ENCODE peak calls at places on chromosome 2, in five cellular contexts. P is IMR-90, Q is GM23338, W is neuronal stem cell, R is tibial nerve. A is an unnamed sample. For H3K4me1 and H3K36me3, the result is how much of the 10 kb centered on the place peaks cover.

GRCh38 chr2:201522965-201523364 is 71.4 kb downstream of the STRADB start:
- DNase-seq in Q (no peak), R (no peak), P (no peak), W (no peak), A (no peak)

GRCh38 chr2:20141056-20141762 is 83.7 kb downstream of the SDC1 start:
- DNase-seq in Q (no peak), W (no peak), R (peak), P (peak), A (no peak)

GRCh38 chr2:64640153-64641044 is 13.3 kb downstream of the SERTAD2 start:
- DNase-seq in Q (no peak), P (peak), R (no peak), W (no peak), A (no peak)

GRCh38 chr2:174339571-174339966 is 4.8 kb downstream of the SP9 start:
- DNase-seq in R (no peak), P (no peak), Q (no peak), W (no peak), A (no peak)

GRCh38 chr2:213306320-213306942 is 22.2 kb downstream of the SPAG16 start:
- DNase-seq in W (no peak), R (no peak), P (peak), Q (no peak), A (peak)

GRCh38 chr2:227221120-227221519 is 56.7 kb downstream of the COL4A3 start:
- DNase-seq in R (no peak), W (no peak), P (no peak), Q (peak), A (no peak)

GRCh38 chr2:128520787-128521186 is 202.1 kb upstream of the HS6ST1 start:
- DNase-seq in W (no peak), P (no peak), R (no peak), Q (no peak), A (no peak)

GRCh38 chr2:67510745-67511144 is 113.6 kb downstream of the ETAA1 start:
- DNase-seq in P (peak), Q (no peak), R (no peak), W (no peak), A (peak)

GRCh38 chr2:195533771-195534642 is 123.0 kb upstream of the SLC39A10 start:
- DNase-seq in R (peak), P (peak), W (no peak), Q (peak), A (peak)

GRCh38 chr2:28096421-28096820 is 205.9 kb downstream of the BABAM2 start:
- DNase-seq in W (no peak), Q (no peak), P (peak), R (no peak), A (no peak)

GRCh38 chr2:38581193-38582147 is 21.3 kb downstream of the HNRNPLL start:
- DNase-seq in R (no peak), Q (peak), P (peak), W (peak), A (peak)

GRCh38 chr2:240397542-240397916 is 37.9 kb upstream of the GPC1 start:
- DNase-seq in P (no peak), Q (no peak), W (no peak), R (peak), A (no peak)

GRCh38 chr2:10084956-10085851 is 5.0 kb upstream of the CYS1 start:
- DNase-seq in Q (no peak), W (no peak), P (no peak), R (no peak), A (no peak)

GRCh38 chr2:109674894-109675534 is 60.9 kb downstream of the SOWAHC start:
- DNase-seq in P (no peak), W (no peak), R (no peak), Q (no peak), A (no peak)

GRCh38 chr2:143452817-143453462 is 323.7 kb downstream of the ARHGAP15 start:
- DNase-seq in P (no peak), Q (no peak), R (no peak), W (no peak), A (no peak)

GRCh38 chr2:36409971-36410370 is 54.4 kb downstream of the CRIM1 start:
- DNase-seq in W (no peak), P (no peak), R (no peak), Q (no peak), A (no peak)

GRCh38 chr2:209162129-209162528 is 261.7 kb upstream of the MAP2 start:
- DNase-seq in P (no peak), W (no peak), Q (no peak), R (no peak), A (no peak)

GRCh38 chr2:165202230-165202629 is 1.6 kb downstream of the SCN3A start:
- DNase-seq in P (no peak), Q (no peak), R (no peak), W (no peak), A (no peak)

GRCh38 chr2:157592983-157593382 is 35.7 kb downstream of the ACVR1C start:
- DNase-seq in R (no peak), Q (no peak), P (peak), W (no peak), A (peak)

GRCh38 chr2:73000808-73001570 is 70.5 kb downstream of the SFXN5 start:
- DNase-seq in W (no peak), Q (no peak), P (no peak), R (no peak), A (no peak)

GRCh38 chr2:223056656-223057418 is 4.8 kb downstream of the KCNE4 start:
- DNase-seq in W (no peak), R (no peak), Q (no peak), P (peak), A (no peak)

GRCh38 chr2:207188601-207189000 is 22.9 kb upstream of the KLF7 start:
- DNase-seq in P (peak), Q (no peak), R (no peak), W (no peak), A (no peak)

DNA sequence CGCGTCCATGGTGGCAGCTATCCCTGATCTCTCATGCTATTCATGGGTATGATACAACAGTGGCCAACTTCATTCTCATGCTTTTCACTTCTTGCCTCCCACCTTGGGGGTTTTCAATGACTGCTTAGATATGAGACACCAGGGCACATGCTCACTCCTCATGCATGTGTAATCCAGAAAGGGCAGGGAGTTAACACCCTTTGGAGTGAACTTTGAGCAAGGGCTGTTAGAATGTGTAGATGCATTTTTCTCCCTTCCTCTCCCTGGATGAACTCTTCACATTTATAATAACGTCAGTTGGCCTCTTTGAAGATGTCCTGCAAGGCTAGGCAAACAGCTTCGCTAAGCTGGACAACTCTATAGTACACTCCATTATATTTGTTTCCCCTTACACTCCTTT is 56.7 kb downstream of the DPP10 start:
- DNase-seq in W (no peak), P (no peak), R (no peak), Q (no peak), A (no peak)
- H3K27ac ChIP-seq in W (no peak), P (no peak), R (no peak), Q (no peak), A (no peak)

DNA sequence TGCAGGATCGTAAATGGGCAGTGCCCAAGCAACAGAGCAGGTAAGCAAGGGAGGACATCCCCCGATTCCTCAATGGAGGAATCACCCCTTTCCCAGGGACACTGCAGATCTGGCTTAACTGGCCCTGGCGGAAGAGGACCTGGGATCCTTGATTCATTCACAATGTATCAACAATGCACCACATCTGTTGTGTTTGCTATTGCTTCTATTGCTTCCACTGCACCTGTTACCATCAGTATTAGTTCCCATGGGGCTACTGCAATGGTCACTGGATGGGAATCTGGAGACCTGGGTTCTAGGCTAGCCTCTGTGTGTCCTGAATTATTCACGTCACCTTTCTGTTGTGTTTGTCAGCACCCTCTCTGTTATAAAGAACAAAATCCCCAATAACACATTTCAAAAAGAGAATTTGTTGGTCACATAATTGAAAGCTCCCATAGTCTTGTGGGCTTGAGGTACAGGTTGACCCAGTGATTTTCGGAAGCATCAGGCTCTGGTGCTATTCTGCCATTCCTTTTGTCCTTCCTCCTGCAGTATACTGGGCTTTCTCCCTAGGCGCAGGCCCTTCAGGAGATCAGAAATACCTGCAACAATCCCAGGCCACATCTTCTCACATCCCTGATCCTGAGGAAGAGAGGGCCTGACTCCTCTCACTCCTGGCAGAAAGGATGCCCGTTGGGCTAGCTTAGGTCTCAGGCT is 193.5 kb upstream of the GLI2 start:
- DNase-seq in R (no peak), W (no peak), Q (no peak), P (no peak), A (no peak)
- H3K4me1 ChIP-seq in R (under half), W (under half), Q (under half), P (under half), A (under half)

GRCh38 chr2:69356471-69356870 is 30.6 kb downstream of the GFPT1 start:
- DNase-seq in R (no peak), W (no peak), P (no peak), Q (no peak), A (no peak)
- H3K36me3 ChIP-seq in R (under half), W (under half), P (under half), Q (under half), A (half or more)

DNA sequence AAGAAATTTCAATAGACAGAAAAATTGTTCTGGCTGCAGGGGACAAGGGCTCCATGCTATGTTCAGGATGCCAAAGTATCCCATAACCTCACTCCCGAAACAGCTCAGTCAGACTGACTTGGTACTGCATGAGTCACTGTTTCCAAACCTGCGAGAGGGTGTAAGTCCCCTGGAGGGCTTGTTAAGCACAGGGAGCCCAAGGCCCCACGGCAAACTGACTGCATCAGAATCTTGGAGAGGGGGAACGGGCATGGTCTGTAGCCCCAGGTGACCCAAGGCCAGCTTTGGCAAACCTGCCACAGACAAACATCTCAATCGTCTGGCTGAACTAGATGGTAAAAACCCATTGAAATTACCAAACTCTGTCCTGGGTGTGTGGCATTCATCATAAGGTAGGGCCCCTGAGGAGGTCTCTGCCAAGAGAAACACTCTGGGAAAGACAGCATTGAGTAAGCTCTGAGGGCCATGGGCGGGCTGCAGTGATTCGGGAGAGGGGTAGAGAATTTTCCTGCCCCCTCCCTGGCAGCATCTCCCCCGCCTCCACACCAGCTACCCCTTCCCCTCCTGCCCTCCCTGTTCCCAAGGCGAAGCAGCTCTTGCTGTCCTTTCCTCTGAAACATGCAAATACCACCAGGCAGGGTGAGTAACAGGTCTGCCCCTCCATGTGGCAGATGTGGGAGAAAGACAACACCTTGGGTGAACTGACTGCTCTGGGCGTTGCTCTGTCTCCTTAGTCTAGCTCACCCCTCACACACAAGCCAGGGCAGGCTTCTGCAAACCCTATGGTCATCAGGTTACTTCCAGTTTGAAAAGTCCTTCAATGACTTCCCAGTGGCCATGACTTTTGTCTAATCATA is 274.7 kb upstream of the SIX2 start:
- DNase-seq in R (no peak), W (no peak), P (peak), Q (no peak), A (no peak)
- H3K27ac ChIP-seq in R (no peak), W (no peak), P (no peak), Q (no peak), A (no peak)

GRCh38 chr2:192498747-192499146 is 304.0 kb upstream of the TMEFF2 start:
- DNase-seq in Q (peak), R (no peak), P (no peak), W (no peak), A (peak)

GRCh38 chr2:192499476-192499875 is 304.7 kb upstream of the TMEFF2 start:
- DNase-seq in P (no peak), R (no peak), W (no peak), Q (no peak), A (peak)

GRCh38 chr2:192500550-192501200 is 305.9 kb upstream of the TMEFF2 start:
- DNase-seq in R (no peak), P (peak), W (no peak), Q (no peak), A (peak)
- H3K4me1 ChIP-seq in R (under half), P (under half), W (under half), Q (under half), A (under half)

DNA sequence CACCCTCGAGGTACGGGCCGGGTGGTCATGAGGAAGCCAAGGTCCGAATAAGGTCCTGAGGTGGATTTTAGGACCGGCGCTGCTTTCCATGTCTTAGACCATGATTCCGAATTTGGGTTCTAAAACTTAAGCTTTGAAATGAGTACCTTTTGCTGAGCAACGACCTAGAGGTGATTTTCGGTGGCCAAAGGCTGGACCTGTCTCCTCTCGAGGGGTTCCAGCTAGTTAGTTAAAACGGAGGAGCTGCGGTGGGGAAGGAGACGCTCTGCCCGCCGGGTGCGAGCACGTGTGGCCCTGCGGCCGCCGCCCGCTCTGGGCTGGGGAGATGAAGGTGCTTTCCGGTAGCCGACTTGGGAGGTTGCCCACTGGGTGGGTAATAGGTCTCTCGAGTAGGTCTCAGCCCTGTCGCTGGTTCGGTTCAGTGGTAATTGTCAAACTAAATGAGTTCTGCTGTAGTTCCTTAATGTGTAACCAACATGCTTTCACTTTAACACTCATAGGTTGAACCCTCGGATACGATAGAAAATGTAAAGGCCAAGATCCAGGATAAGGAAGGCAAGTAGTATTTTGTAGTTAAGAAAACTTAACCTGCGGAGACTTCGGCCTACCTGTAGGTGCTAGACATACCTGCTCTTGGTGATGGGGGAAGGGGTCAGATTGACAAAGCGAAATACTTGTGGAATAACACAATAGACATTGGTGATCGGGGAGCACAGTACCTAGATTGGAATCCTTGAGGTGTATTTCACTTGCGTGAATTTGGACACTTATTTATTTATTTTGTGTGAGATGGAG is 572 bp downstream of the RPS27A start:
- DNase-seq in Q (no peak), W (no peak), P (peak), R (no peak), A (no peak)
- H3K36me3 ChIP-seq in Q (under half), W (under half), P (under half), R (under half), A (under half)

A was measured in A673.